ENCODE peak calls at places on chromosomes 2 and 18, in four cellular contexts. K, Y, X and E are unnamed samples.

GRCh38 chr2:73779472-73780241 is at the start of gene DUSP11:
- DNase-seq in Y (peak; percentile 94), K (peak; percentile 92), X (peak; percentile 91), E (peak; percentile 99)

GRCh38 chr2:219090436-219090835 is 29.7 kb upstream of the IHH start:
- DNase-seq in K (no peak), X (no peak), Y (no peak), E (no peak)

GRCh38 chr2:230863442-230864121 is 1.2 kb upstream of the ITM2C start:
- DNase-seq in K (no peak), X (no peak), Y (no peak), E (no peak)

GRCh38 chr2:191189112-191189635 is 38.4 kb upstream of the STAT4 start:
- DNase-seq in Y (no peak), K (no peak), X (no peak), E (no peak)

GRCh38 chr2:40204268-40204667 is 247.6 kb downstream of the SLC8A1 start:
- DNase-seq in K (no peak), Y (no peak), X (no peak), E (no peak)

GRCh38 chr2:11495844-11496271 is 29.9 kb upstream of the E2F6 start:
- DNase-seq in K (no peak), X (no peak), Y (no peak), E (peak; percentile 19)

GRCh38 chr2:166560022-166560421 is 66.0 kb upstream of the SCN7A start:
- DNase-seq in K (no peak), Y (no peak), X (peak; percentile 21), E (no peak)

GRCh38 chr2:219059725-219060682 is 717 bp downstream of the IHH start:
- DNase-seq in Y (no peak), X (no peak), K (no peak), E (peak; percentile 64)

GRCh38 chr2:109254174-109254904 is 125.3 kb downstream of the SH3RF3 start:
- DNase-seq in Y (no peak), X (no peak), K (peak; percentile 7), E (no peak)

GRCh38 chr18:48622911-48623431 is 84.1 kb downstream of the CTIF start:
- DNase-seq in Y (no peak), X (peak; percentile 52), K (no peak), E (no peak)

GRCh38 chr2:212245868-212246267 is 292.7 kb downstream of the ERBB4 start:
- DNase-seq in Y (no peak), K (no peak), X (no peak), E (no peak)

GRCh38 chr2:241300000-241300399 is 15.5 kb downstream of the HDLBP start:
- DNase-seq in K (no peak), X (no peak), Y (no peak), E (peak; percentile 67)

GRCh38 chr2:10452334-10452733 is 4.2 kb upstream of the ODC1 start:
- DNase-seq in Y (no peak), K (no peak), X (peak; percentile 93), E (no peak)

GRCh38 chr2:129437775-129438174 is 541.7 kb upstream of the RAB6C start:
- DNase-seq in X (no peak), K (no peak), Y (no peak), E (no peak)